ENCODE peak calls at places on chromosome 3, in four cellular contexts. S is breast epithelium, D is cardiac fibroblast, L is astrocyte of the spinal cord. X is an unnamed sample.
A peak's percentile ranks its signal among the peaks of the same experiment; 100 is the strongest.

GRCh38 chr3:141405025-141405424 is 36.7 kb downstream of the ZBTB38 start:
- DNase-seq in S (no peak), D (no peak), L (peak; percentile 69), X (no peak)

GRCh38 chr3:49689046-49689886 is at the start of the genes MST1 and RNF123:
- DNase-seq in S (peak; percentile 79), D (peak; percentile 93), L (peak; percentile 87), X (peak; percentile 88)

GRCh38 chr3:141332436-141332835 is 35.9 kb upstream of the ZBTB38 start:
- DNase-seq in S (no peak), D (no peak), L (no peak), X (no peak)

GRCh38 chr3:101725192-101725889 is 927 bp downstream of the CEP97 start:
- DNase-seq in S (no peak), D (peak; percentile 22), L (peak; percentile 29), X (peak; percentile 26)

GRCh38 chr3:13665582-13666226 is 116.8 kb downstream of the FBLN2 start:
- DNase-seq in S (no peak), D (no peak), L (no peak), X (no peak)

GRCh38 chr3:37945803-37946530 is 44.6 kb upstream of the VILL start:
- DNase-seq in S (no peak), D (peak; percentile 84), L (no peak), X (peak; percentile 88)

GRCh38 chr3:72892081-72892763 is 4.4 kb downstream of the GXYLT2 start:
- DNase-seq in S (no peak), D (peak; percentile 93), L (peak; percentile 89), X (peak; percentile 85)

GRCh38 chr3:192802957-192803899 is 75.9 kb upstream of the FGF12 start:
- DNase-seq in S (no peak), D (peak; percentile 80), L (peak; percentile 60), X (peak; percentile 49)

GRCh38 chr3:8629151-8630021 is 15.2 kb downstream of the SSUH2 start:
- DNase-seq in S (peak; percentile 74), D (peak; percentile 85), L (peak; percentile 81), X (peak; percentile 96)

GRCh38 chr3:9879830-9880549 is at the start of gene CIDEC:
- DNase-seq in S (no peak), D (no peak), L (no peak), X (no peak)

GRCh38 chr3:136543385-136543784 is 208.8 kb downstream of the STAG1 start:
- DNase-seq in S (no peak), D (peak; percentile 61), L (no peak), X (peak; percentile 67)

GRCh38 chr3:125381743-125382142 is 6.6 kb upstream of the ZNF148 start:
- DNase-seq in S (no peak), D (peak; percentile 37), L (peak; percentile 37), X (no peak)

DNA sequence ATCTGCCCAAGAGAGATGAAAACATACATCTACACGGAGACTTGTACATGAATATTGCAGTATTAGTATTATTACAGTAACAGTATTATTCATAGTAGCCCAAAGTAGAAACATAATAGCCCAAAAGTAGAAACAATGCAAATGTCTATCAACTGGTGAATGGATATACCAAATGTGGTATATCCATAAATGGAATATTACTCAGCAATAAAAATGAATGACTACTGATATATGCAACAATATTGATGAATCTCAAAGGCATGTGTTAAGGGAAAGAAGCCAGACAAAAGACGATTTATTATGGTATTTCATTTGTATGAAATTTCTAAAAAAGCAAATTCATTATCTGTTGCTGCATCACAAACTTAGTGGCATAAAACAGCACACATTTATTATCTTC is 23.5 kb upstream of the ZNF639 start:
- DNase-seq in S (no peak), D (no peak), L (no peak), X (no peak)
- TF ChIP-seq CTCF in S (no peak), D (no peak), L (no peak), X (no peak)

DNA sequence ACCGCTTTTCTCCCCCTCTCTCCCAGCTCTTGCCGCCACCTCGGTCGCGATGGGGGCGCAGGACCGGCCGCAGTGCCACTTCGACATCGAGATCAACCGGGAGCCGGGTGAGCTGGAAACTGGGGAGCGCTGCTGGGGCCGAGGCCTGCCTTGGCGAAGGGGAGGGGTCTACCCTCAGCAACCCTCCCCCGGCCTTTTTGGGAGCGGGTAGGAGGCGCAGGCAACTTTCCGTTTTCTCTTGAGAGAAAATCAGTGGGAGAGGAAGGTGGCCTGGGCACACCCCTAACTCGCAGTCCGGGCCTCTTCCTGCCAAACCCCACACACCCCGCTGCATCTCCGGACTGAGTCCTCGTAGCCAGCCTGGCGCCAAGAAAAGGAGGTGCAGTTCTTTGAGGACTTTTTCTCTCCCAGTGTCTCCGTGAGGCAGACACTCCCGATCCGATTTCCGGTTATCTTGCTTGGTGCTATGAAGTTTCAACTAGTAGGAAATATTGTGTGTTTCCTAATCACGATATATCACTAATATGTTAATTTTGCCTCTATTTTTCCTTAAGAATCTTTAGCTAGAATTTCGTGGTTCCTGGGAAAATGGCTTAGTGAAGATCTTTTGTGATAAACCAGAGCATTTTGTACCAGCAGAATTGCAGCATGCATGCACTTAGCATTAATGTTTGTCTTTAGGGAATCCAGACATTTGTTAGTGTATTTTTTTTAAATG is 631 bp downstream of the NKTR start:
- DNase-seq in S (peak; percentile 65), D (peak; percentile 70), L (peak; percentile 64), X (peak; percentile 73)
- TF ChIP-seq CTCF in S (peak; percentile 36), D (peak; percentile 24), L (no peak), X (no peak)

GRCh38 chr3:111701292-111701906 is 106.3 kb upstream of the ZBED2 start:
- DNase-seq in S (no peak), D (no peak), L (no peak), X (no peak)
- TF ChIP-seq CTCF in S (no peak), D (no peak), L (no peak), X (no peak)

GRCh38 chr3:130392266-130392665 is 46.8 kb downstream of the COL6A5 start:
- DNase-seq in S (no peak), D (no peak), L (no peak), X (no peak)

GRCh38 chr3:130395331-130395730 is 49.9 kb downstream of the COL6A5 start:
- DNase-seq in S (no peak), D (no peak), L (peak; percentile 14), X (no peak)

GRCh38 chr3:130393594-130393993 is 48.1 kb downstream of the COL6A5 start:
- DNase-seq in S (no peak), D (no peak), L (no peak), X (no peak)

GRCh38 chr3:130386604-130387263 is 41.3 kb downstream of the COL6A5 start:
- DNase-seq in S (no peak), D (peak; percentile 52), L (peak; percentile 50), X (peak; percentile 48)

DNA sequence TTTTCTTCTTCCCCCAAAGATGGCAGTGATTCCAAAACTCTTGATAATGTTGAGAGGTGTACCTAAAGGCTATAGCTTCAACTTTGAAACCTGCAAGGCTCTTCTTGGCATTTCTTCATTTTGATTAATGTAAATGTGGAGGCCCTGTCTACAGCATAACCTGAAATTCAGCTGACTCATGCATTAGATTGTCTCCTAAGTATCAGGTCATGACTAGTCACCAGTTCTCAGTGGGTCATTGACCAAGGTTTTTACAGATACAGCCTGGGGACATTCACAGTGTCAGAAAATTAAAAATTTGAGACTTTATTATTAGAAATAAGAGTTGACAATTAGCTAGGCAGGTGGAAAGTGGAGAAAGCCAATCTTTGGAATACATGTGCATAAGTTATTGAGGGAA is 44.6 kb downstream of the COL6A5 start:
- DNase-seq in S (no peak), D (no peak), L (no peak), X (no peak)
- TF ChIP-seq CTCF in S (no peak), D (no peak), L (no peak), X (no peak)

GRCh38 chr3:120177907-120178306 is 83.7 kb upstream of the GSK3B start:
- DNase-seq in S (no peak), D (peak; percentile 38), L (peak; percentile 12), X (peak; percentile 17)

GRCh38 chr3:120173056-120173675 is 78.9 kb upstream of the GSK3B start:
- DNase-seq in S (no peak), D (no peak), L (peak; percentile 8), X (no peak)

GRCh38 chr3:120180731-120181412 is 86.6 kb upstream of the GSK3B start:
- DNase-seq in S (no peak), D (no peak), L (no peak), X (no peak)

GRCh38 chr3:120174811-120175210 is 80.6 kb upstream of the GSK3B start:
- DNase-seq in S (no peak), D (no peak), L (no peak), X (no peak)

DNA sequence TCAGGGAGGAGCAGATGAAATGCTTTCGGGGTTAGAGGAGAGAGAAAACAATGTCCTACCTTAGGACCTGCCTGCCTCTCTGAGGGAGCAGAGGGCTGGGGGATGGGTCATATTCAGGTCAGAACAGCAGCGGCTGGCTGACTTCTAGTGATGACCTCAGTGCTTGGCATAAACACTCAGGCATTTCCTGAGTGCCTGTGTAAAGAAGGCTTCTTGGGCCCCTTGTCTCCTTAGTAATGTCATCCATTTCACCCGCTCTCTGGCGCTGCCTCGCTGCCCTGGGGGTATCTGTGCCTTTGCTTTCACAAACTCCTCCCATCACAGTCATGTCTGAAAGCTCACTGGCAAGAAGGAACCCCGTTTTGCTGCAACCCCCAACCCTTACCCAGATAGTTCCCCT is 82.9 kb upstream of the GSK3B start:
- DNase-seq in S (peak; percentile 79), D (peak; percentile 94), L (peak; percentile 76), X (peak; percentile 93)
- TF ChIP-seq CTCF in S (no peak), D (no peak), L (peak; percentile 12), X (no peak)

GRCh38 chr3:47299396-47300318 is 16.9 kb downstream of the KLHL18 start:
- DNase-seq in S (no peak), D (no peak), L (no peak), X (no peak)
- TF ChIP-seq CTCF in S (no peak), D (no peak), L (no peak), X (no peak)

GRCh38 chr3:44974406-44974805 is 1.6 kb downstream of the ZDHHC3 start:
- DNase-seq in S (no peak), D (no peak), L (no peak), X (no peak)

GRCh38 chr3:44970916-44971490 is 5.0 kb downstream of the ZDHHC3 start:
- DNase-seq in S (no peak), D (no peak), L (no peak), X (no peak)

GRCh38 chr3:44981751-44982150 is 5.7 kb downstream of the EXOSC7 start:
- DNase-seq in S (no peak), D (no peak), L (no peak), X (no peak)

GRCh38 chr3:44981220-44981619 is 5.2 kb downstream of the EXOSC7 start:
- DNase-seq in S (no peak), D (peak; percentile 28), L (no peak), X (no peak)

GRCh38 chr3:44976002-44976815 is at the start of the genes EXOSC7 and ZDHHC3:
- DNase-seq in S (peak; percentile 84), D (peak; percentile 88), L (peak; percentile 90), X (peak; percentile 84)
- TF ChIP-seq CTCF in S (no peak), D (no peak), L (no peak), X (no peak)

X was measured in MCF 10A.